ENCODE peak calls at places on chromosome 2, in four cellular contexts. U, V, T and B are unnamed samples.
A peak's percentile ranks its signal among the peaks of the same experiment; 100 is the strongest.

GRCh38 chr2:223230352-223230751 is 178.4 kb downstream of the KCNE4 start:
- DNase-seq in U (no peak), T (no peak), V (no peak), B (no peak)

GRCh38 chr2:141055526-141055925 is 1075.3 kb downstream of the LRP1B start:
- DNase-seq in V (no peak), T (no peak), U (no peak), B (no peak)

GRCh38 chr2:25851740-25852503 is 26.4 kb downstream of the ASXL2 start:
- DNase-seq in V (peak; percentile 84), T (no peak), U (no peak), B (no peak)

GRCh38 chr2:160417745-160418397 is 75.7 kb downstream of the RBMS1 start:
- DNase-seq in V (no peak), T (no peak), U (peak; percentile 44), B (no peak)

GRCh38 chr2:241720099-241720498 is 14.3 kb upstream of the D2HGDH start:
- DNase-seq in V (no peak), U (no peak), T (no peak), B (no peak)

GRCh38 chr2:27038631-27039339 is 6.0 kb downstream of the TMEM214 start:
- DNase-seq in V (no peak), U (no peak), T (no peak), B (no peak)

GRCh38 chr2:36785179-36785795 is 88.8 kb downstream of the VIT start:
- DNase-seq in U (peak; percentile 71), V (peak; percentile 75), T (peak; percentile 67), B (peak; percentile 39)

GRCh38 chr2:102155131-102155702 is 12.7 kb downstream of the IL1R1 start:
- DNase-seq in T (peak; percentile 51), U (no peak), V (no peak), B (no peak)

GRCh38 chr2:239190346-239190745 is 210.5 kb downstream of the HDAC4 start:
- DNase-seq in T (peak; percentile 50), V (no peak), U (no peak), B (no peak)

GRCh38 chr2:25939257-25939668 is 43.0 kb downstream of the KIF3C start:
- DNase-seq in V (no peak), U (no peak), T (no peak), B (no peak)

GRCh38 chr2:159051656-159052055 is 83.2 kb downstream of the TANC1 start:
- DNase-seq in U (no peak), V (no peak), T (no peak), B (no peak)

GRCh38 chr2:159053186-159054031 is 85.0 kb downstream of the TANC1 start:
- DNase-seq in U (no peak), V (no peak), T (no peak), B (peak; percentile 8)

GRCh38 chr2:159050426-159050825 is 82.0 kb downstream of the TANC1 start:
- DNase-seq in T (no peak), U (no peak), V (peak; percentile 26), B (no peak)

GRCh38 chr2:159052157-159052561 is 83.7 kb downstream of the TANC1 start:
- DNase-seq in T (no peak), U (no peak), V (no peak), B (peak; percentile 28)

GRCh38 chr2:159051133-159051532 is 82.7 kb downstream of the TANC1 start:
- DNase-seq in U (no peak), V (no peak), T (no peak), B (no peak)
- H3K4me1 ChIP-seq in U (no peaks in the 10 kb centered on the region), V (peaks cover 27% of the 10 kb centered on the region), T (peaks cover 28% of the 10 kb centered on the region), B (peaks cover 11% of the 10 kb centered on the region)

DNA sequence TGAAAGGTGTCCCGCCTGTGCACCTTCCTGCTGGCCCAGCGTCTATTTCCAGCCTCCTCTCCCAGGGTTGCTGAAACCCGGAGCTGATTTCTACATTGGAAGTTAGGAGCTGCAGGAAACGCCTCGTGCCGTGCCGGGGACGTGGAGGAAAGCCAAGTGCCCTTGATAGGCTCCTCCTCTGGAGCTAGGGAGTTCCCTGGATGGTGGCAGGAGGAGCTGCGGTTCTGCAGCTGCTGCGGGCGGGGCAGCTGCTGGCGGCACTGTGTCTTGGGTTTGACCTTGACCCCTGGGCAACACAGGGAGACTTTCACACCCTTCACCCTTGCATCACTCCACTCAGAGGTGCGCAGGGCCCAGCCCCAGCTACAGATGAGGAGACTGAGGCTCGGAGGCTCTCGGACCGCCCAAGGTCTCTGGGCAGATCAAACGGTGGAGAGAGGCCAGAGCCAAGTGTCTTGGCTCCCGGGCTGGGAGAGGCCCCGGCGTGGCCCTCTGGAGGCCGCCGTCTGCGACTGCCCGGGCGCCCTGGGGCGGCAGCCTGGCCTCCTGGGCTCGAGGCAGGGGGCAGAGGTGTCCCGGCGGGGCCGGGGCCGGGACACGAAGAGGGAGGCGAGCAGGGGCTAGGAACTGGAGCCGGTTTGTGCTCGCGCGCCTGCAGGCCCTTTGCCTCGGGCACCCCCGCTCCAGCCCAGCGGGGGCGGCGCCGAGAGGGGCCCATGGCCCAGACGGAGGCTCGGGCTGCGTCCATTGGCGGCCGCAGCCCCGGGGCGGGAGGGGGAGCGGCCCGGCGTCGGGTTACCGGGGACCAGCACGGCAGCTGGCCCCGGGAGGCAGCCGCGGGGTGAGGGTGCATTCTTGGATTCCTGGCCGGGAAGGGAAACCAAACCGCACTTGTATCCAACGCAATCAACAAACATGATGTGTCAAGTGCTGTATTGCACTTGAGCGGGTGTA is 129.7 kb upstream of the SLC1A4 start:
- DNase-seq in T (peak; percentile 96), V (peak; percentile 73), U (no peak), B (no peak)
- H3K4me1 ChIP-seq in T (peaks cover 14% of the 10 kb centered on the region), V (peaks cover 17% of the 10 kb centered on the region), U (peaks cover 14% of the 10 kb centered on the region), B (peaks cover 3% of the 10 kb centered on the region)

GRCh38 chr2:31337860-31338259 is 76.7 kb downstream of the XDH start:
- DNase-seq in T (no peak), V (no peak), U (no peak), B (no peak)
- H3K4me1 ChIP-seq in T (no peaks in the 10 kb centered on the region), V (peaks cover 3% of the 10 kb centered on the region), U (peaks cover 2% of the 10 kb centered on the region), B (peaks cover 5% of the 10 kb centered on the region)

DNA sequence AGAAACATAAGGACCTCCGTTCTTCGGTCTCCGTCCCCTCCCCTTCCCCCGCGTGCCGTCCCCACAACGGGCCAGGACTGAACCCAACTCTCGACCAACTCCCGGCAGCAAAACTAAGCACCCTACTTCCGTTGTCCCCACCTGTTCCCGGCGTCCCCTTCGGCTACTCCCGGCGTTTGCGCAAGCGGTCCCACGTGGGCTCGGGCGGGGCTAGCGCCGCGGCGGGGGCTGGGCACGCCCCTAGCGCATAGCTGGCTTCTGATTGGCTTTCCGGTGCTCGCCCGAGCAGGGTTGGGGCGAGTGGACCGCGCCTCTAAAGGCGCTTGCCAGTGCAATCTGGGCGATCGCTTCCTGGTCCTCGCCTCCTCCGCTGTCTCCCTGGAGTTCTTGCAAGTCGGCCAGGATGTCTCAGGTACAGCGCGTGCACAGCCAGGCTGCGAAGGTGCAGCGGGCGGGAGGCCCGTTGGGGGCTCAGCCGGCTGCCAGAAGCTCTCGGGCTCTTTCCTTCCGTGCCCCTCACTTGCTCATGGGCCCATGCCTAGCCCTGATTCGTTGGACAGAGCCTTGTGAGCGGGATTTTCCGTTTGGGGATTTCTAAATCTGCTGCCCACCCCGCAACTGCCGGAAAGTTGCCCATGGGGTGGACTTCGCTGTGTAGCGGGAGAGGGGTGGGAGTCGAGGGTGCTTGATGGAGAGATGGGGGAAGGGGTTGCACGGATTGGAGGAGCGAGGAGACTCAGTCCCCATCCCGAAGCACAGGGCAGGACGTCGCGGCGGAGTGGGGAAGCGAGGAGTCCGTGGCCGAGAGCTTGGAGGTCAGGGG is at the start of the genes C2orf76 and DBI:
- DNase-seq in V (peak; percentile 97), U (peak; percentile 95), T (peak; percentile 98), B (peak; percentile 86)
- H3K4me1 ChIP-seq in V (peaks cover 20% of the 10 kb centered on the region), U (peaks cover 3% of the 10 kb centered on the region), T (peaks cover 3% of the 10 kb centered on the region), B (no peaks in the 10 kb centered on the region)

GRCh38 chr2:126658910-126659613 is 3.1 kb downstream of the GYPC start:
- DNase-seq in U (no peak), V (peak; percentile 78), T (peak; percentile 90), B (no peak)
- H3K4me1 ChIP-seq in U (peaks cover 8% of the 10 kb centered on the region), V (peaks cover 35% of the 10 kb centered on the region), T (peaks cover 27% of the 10 kb centered on the region), B (no peaks in the 10 kb centered on the region)

GRCh38 chr2:96537734-96538486 is 1.4 kb downstream of the ARID5A start:
- DNase-seq in U (no peak), V (peak; percentile 50), T (no peak), B (no peak)

GRCh38 chr2:96540136-96540535 is 3.6 kb downstream of the ARID5A start:
- DNase-seq in V (no peak), T (no peak), U (no peak), B (no peak)

GRCh38 chr2:96541326-96541725 is 4.8 kb downstream of the ARID5A start:
- DNase-seq in T (no peak), V (no peak), U (no peak), B (no peak)

GRCh38 chr2:96538487-96539214 is 2.1 kb downstream of the ARID5A start:
- DNase-seq in U (peak; percentile 95), V (peak; percentile 90), T (peak; percentile 97), B (no peak)

GRCh38 chr2:96539215-96539920 is 2.8 kb downstream of the ARID5A start:
- DNase-seq in V (no peak), U (no peak), T (no peak), B (no peak)
- H3K4me1 ChIP-seq in V (peaks cover 70% of the 10 kb centered on the region), U (peaks cover 23% of the 10 kb centered on the region), T (peaks cover 5% of the 10 kb centered on the region), B (no peaks in the 10 kb centered on the region)

GRCh38 chr2:108625186-108625827 is 91.0 kb downstream of the LIMS1 start:
- DNase-seq in V (no peak), U (no peak), T (no peak), B (no peak)
- H3K4me1 ChIP-seq in V (peaks cover 29% of the 10 kb centered on the region), U (no peaks in the 10 kb centered on the region), T (peaks cover 6% of the 10 kb centered on the region), B (no peaks in the 10 kb centered on the region)

DNA sequence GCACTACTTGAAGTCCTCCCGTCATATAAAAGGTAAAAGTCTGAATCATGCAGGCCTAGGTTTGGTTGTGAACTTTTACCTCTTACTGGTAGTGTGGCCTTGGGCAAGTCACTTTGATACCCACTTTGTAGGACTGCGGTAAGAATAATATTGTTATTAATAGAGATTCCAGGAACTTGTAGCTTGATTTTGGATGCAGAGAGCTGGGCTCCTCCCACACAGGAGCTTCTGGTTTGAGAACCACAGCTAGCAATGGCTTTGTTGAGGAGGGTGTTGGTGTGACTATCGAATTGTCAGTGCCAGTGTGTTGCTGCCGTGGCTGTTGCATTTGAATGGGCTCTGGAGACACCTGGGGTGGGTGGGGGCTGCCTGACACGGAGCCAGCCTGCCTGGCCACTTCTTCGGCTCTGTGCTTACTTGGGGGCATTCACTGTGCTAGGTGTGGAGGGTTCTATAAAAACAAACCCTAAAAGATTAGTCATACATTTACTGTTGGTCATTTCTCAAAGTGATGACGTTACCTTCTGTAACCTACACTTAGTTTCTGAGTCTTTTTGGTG is 38.5 kb downstream of the ASAP2 start:
- DNase-seq in T (no peak), U (no peak), V (no peak), B (no peak)
- H3K4me1 ChIP-seq in T (peaks cover 18% of the 10 kb centered on the region), U (peaks cover 7% of the 10 kb centered on the region), V (no peaks in the 10 kb centered on the region), B (peaks cover 14% of the 10 kb centered on the region)

DNA sequence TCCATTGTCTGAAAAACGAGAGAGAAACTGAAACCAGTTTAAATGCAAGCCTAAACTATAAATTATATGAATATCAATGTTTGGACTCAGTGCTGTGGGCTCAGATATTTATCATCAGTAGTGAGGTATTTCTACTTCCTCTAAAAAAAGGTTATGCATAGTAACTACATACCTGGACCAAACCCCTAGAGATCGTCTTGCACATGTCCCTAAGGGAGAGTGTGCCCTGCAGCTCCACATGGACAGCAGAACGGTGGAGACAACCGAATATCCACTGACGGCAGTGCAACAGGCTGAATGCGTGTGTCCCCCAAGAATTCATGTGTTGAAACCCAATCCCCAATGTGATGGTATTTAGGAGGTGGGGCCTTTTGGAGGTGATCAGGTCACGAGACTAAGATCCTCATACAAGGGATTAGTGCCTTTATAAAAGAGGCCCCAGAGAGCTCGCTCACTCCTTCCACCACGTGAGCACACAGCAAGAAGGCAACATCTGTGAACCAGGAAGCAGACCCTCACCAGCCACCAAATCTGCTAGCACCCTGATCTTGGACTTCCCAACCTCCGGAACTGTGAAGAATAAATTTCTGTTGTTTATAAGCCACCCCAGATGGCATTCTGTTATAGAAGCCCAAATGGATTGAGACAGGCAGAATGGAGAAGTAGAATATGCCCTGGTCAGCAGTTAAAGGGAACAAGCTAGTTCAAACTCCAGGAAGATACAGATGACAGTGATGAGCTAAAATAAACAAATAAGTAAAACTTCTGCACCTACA is 208.4 kb downstream of the ANAPC1 start:
- DNase-seq in T (no peak), V (peak; percentile 38), U (no peak), B (no peak)
- H3K4me1 ChIP-seq in T (no peaks in the 10 kb centered on the region), V (peaks cover 64% of the 10 kb centered on the region), U (peaks cover 4% of the 10 kb centered on the region), B (no peaks in the 10 kb centered on the region)